ENCODE peak calls at places on chromosome 2, in eight cellular contexts. S is HepG2, I is K562, Y is A549, Q is HCT116, W is GM23338, P is GM12878, O is SK-N-SH. N is an unnamed sample. For H3K4me1, the result is how much of the 10 kb centered on the place peaks cover.

GRCh38 chr2:143545643-143546275 is 416.5 kb downstream of the ARHGAP15 start:
- DNase-seq in S (no peak), I (no peak), Y (no peak), Q (no peak), W (no peak), P (no peak), O (no peak), N (no peak)

GRCh38 chr2:201797175-201797840 is 9.0 kb upstream of the CDK15 start:
- DNase-seq in S (no peak), I (no peak), Y (no peak), Q (no peak), W (no peak), P (no peak), O (no peak), N (peak)

GRCh38 chr2:108923019-108923700 is 65.9 kb downstream of the EDAR start:
- DNase-seq in S (no peak), I (no peak), Y (no peak), Q (peak), W (no peak), P (no peak), O (no peak), N (no peak)

GRCh38 chr2:134391751-134392160 is 137.9 kb downstream of the MGAT5 start:
- DNase-seq in S (no peak), I (no peak), Y (no peak), Q (peak), W (no peak), P (peak), O (no peak), N (no peak)

GRCh38 chr2:70070557-70071268 is 16.6 kb upstream of the PCBP1 start:
- DNase-seq in S (peak), I (peak), Y (peak), Q (peak), W (peak), P (no peak), O (peak), N (peak)

GRCh38 chr2:85804583-85804982 is 50.8 kb downstream of the ATOH8 start:
- DNase-seq in S (no peak), I (peak), Y (peak), Q (no peak), W (peak), P (no peak), O (peak), N (no peak)

GRCh38 chr2:12296915-12297314 is 419.8 kb upstream of the TRIB2 start:
- DNase-seq in S (no peak), I (peak), Y (no peak), Q (no peak), W (no peak), P (no peak), O (no peak), N (no peak)

GRCh38 chr2:88500691-88501090 is 48.2 kb upstream of the FOXI3 start:
- DNase-seq in S (no peak), I (no peak), Y (peak), Q (no peak), W (no peak), P (no peak), O (no peak), N (no peak)

GRCh38 chr2:86414996-86415395 is 26.2 kb upstream of the KDM3A start:
- DNase-seq in S (no peak), I (no peak), Y (no peak), Q (no peak), W (no peak), P (no peak), O (no peak), N (no peak)

GRCh38 chr2:45089554-45090261 is 80.5 kb upstream of the SIX2 start:
- DNase-seq in S (no peak), I (no peak), Y (no peak), Q (no peak), W (no peak), P (no peak), O (no peak), N (no peak)

GRCh38 chr2:25895620-25896019 is 17.3 kb upstream of the ASXL2 start:
- DNase-seq in S (no peak), I (no peak), Y (no peak), Q (no peak), W (peak), P (no peak), O (no peak), N (no peak)

GRCh38 chr2:162057426-162057825 is 16.6 kb downstream of the DPP4 start:
- DNase-seq in S (no peak), I (no peak), Y (no peak), Q (no peak), W (no peak), P (no peak), O (no peak), N (no peak)

GRCh38 chr2:200408428-200409311 is 101.2 kb downstream of the KCTD18 start:
- DNase-seq in S (peak), I (peak), Y (peak), Q (peak), W (no peak), P (no peak), O (no peak), N (peak)

GRCh38 chr2:88709117-88709739 is 17.8 kb downstream of the RPIA start:
- DNase-seq in S (no peak), I (no peak), Y (no peak), Q (no peak), W (no peak), P (no peak), O (no peak), N (no peak)

GRCh38 chr2:139031722-139032121 is 251.5 kb upstream of the NXPH2 start:
- DNase-seq in S (peak), I (no peak), Y (peak), Q (peak), W (peak), P (peak), O (peak), N (no peak)

GRCh38 chr2:2326653-2327052 is 4.4 kb downstream of the MYT1L start:
- DNase-seq in S (no peak), I (no peak), Y (no peak), Q (no peak), W (no peak), P (no peak), O (no peak), N (no peak)

GRCh38 chr2:200751786-200752185 is 59.9 kb upstream of the BZW1 start:
- DNase-seq in S (no peak), I (no peak), Y (no peak), Q (no peak), W (no peak), P (no peak), O (no peak), N (no peak)

GRCh38 chr2:69559696-69560482 is 83.7 kb downstream of the AAK1 start:
- DNase-seq in S (peak), I (peak), Y (peak), Q (peak), W (peak), P (no peak), O (peak), N (peak)

GRCh38 chr2:202592580-202592979 is 42.2 kb upstream of the FAM117B start:
- DNase-seq in S (no peak), I (no peak), Y (no peak), Q (no peak), W (no peak), P (no peak), O (no peak), N (no peak)

GRCh38 chr2:120818441-120818920 is 82.8 kb downstream of the GLI2 start:
- DNase-seq in S (no peak), I (no peak), Y (peak), Q (no peak), W (no peak), P (no peak), O (no peak), N (no peak)

GRCh38 chr2:224287533-224287932 is 114.4 kb downstream of the FAM124B start:
- DNase-seq in S (no peak), I (no peak), Y (no peak), Q (no peak), W (no peak), P (no peak), O (no peak), N (no peak)

GRCh38 chr2:37080231-37080630 is 3.9 kb downstream of the HEATR5B start:
- DNase-seq in S (no peak), I (no peak), Y (no peak), Q (no peak), W (no peak), P (no peak), O (peak), N (no peak)

GRCh38 chr2:227241005-227241404 is 76.6 kb downstream of the COL4A3 start:
- DNase-seq in S (no peak), I (no peak), Y (no peak), Q (no peak), W (no peak), P (no peak), O (no peak), N (no peak)

GRCh38 chr2:236128321-236128720 is 39.9 kb downstream of the GBX2 start:
- DNase-seq in S (no peak), I (no peak), Y (no peak), Q (no peak), W (no peak), P (no peak), O (no peak), N (no peak)

GRCh38 chr2:10658041-10658913 is 31.5 kb downstream of the NOL10 start:
- DNase-seq in S (no peak), I (no peak), Y (no peak), Q (peak), W (no peak), P (no peak), O (no peak), N (no peak)

GRCh38 chr2:122635649-122636496 is 880.4 kb downstream of the TSN start:
- DNase-seq in S (no peak), I (no peak), Y (no peak), Q (no peak), W (no peak), P (no peak), O (no peak), N (no peak)

GRCh38 chr2:118509319-118510016 is 338.0 kb downstream of the EN1 start:
- DNase-seq in S (no peak), I (no peak), Y (no peak), Q (no peak), W (no peak), P (no peak), O (no peak), N (no peak)

GRCh38 chr2:30611572-30611971 is 164.5 kb downstream of the LCLAT1 start:
- DNase-seq in S (no peak), I (no peak), Y (no peak), Q (no peak), W (no peak), P (no peak), O (no peak), N (no peak)

GRCh38 chr2:44100351-44100750 is 68.3 kb upstream of the PPM1B start:
- DNase-seq in S (peak), I (no peak), Y (peak), Q (peak), W (no peak), P (no peak), O (no peak), N (no peak)

GRCh38 chr2:228083131-228083530 is 98.4 kb downstream of the SPHKAP start:
- DNase-seq in S (no peak), I (no peak), Y (no peak), Q (no peak), W (no peak), P (no peak), O (no peak), N (no peak)

GRCh38 chr2:31397099-31397498 is 17.4 kb downstream of the XDH start:
- DNase-seq in S (no peak), I (no peak), Y (no peak), Q (no peak), W (no peak), P (no peak), O (no peak), N (no peak)

DNA sequence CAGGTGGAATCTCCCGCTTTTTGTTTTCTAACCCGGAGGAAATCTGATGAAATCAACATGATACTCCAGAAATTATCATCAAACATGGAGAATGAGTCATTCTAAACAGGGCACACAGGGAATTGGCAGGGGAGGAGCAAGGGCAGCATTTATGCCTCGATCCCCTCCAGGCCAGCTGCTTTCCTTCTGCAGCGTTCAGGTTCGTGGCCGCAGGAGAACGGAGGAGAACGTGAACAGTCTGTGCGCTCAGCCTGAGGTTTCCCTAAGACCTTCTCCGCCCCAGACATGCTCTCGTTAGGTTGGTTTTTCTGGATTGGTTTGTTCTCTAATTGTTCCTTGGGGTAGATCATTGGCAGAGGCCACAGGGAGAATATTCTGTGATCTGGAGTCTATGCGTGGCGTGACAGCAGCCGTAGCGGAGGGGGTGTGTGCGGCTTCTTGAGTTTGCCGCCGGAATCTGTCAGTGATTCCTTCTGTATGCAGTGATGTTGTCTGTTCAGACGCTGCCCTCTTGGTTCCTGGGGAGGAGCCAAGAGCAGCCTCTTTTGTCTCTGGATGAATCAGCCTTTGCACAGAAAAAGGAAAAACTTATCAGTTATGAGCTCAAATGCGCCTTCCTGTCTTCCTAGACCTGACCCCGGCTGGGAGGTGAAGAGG is 75.9 kb downstream of the SH3BP4 start:
- DNase-seq in S (no peak), I (no peak), Y (peak), Q (no peak), W (no peak), P (no peak), O (no peak), N (no peak)
- H3K4me1 ChIP-seq in S (under half), I (under half), Y (half or more), Q (half or more), W (under half), P (under half), O (under half), N (half or more)

GRCh38 chr2:176569574-176569973 is 300.3 kb downstream of the MTX2 start:
- DNase-seq in S (no peak), I (no peak), Y (no peak), Q (no peak), W (no peak), P (no peak), O (peak), N (no peak)
- TF ChIP-seq REST in S (no peak), I (no peak), Y (no peak), Q (no peak), W (no peak), P (no peak), O (no peak), N (no peak)

DNA sequence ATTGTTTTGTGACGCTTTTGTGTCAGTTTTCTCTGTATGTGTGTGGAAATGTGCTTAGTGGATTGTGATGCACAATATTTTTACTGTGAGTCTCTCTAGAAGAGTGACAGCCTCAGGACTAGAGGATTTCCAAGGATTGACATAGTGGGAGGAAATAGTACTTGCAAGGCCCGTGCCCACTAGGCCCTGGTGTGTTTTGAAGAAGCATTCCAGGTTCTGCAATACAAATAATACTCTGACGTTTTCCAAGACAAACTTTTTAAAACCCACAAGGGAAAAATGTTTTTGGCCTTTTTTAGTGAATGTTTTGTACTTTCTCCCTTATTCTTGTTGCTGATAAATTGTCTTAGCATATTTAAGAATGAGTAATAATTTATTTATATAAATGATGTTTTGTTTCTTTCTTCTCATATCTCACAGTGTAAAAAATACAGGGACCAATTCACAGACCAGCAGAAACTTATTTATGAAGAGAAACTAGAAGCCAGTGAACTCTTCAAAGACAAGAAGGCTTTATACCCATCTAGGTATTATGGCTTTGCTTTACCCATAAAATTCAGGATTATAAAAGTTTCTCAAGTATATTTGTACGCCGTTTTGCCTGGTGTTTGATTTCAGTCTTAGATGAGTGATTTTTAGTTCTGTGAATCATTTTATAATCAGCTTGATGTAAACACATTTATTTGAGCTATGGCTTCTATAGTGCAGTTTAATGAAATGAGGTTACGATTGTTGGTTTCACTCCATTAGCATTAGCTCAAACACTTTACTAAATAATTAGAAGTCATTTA is 165.6 kb downstream of the MYO1B start:
- DNase-seq in S (no peak), I (no peak), Y (no peak), Q (no peak), W (no peak), P (no peak), O (no peak), N (no peak)
- H3K27ac ChIP-seq in S (no peak), I (no peak), Y (no peak), Q (no peak), W (no peak), P (no peak), O (no peak), N (no peak)

GRCh38 chr2:27959496-27959895 is 69.0 kb downstream of the BABAM2 start:
- DNase-seq in S (peak), I (no peak), Y (peak), Q (no peak), W (no peak), P (no peak), O (no peak), N (no peak)
- H3K4me1 ChIP-seq in S (under half), I (under half), Y (half or more), Q (under half), W (under half), P (under half), O (under half), N (under half)

GRCh38 chr2:27154990-27155615 is 6.3 kb downstream of the TCF23 start:
- DNase-seq in S (no peak), I (no peak), Y (no peak), Q (no peak), W (no peak), P (no peak), O (no peak), N (no peak)

GRCh38 chr2:27154481-27154880 is 5.7 kb downstream of the TCF23 start:
- DNase-seq in S (no peak), I (no peak), Y (no peak), Q (no peak), W (no peak), P (no peak), O (no peak), N (no peak)

GRCh38 chr2:27150639-27151230 is 1.9 kb downstream of the TCF23 start:
- DNase-seq in S (no peak), I (no peak), Y (no peak), Q (no peak), W (no peak), P (no peak), O (no peak), N (no peak)

GRCh38 chr2:27152102-27152795 is 3.4 kb downstream of the TCF23 start:
- DNase-seq in S (peak), I (peak), Y (peak), Q (no peak), W (peak), P (no peak), O (no peak), N (no peak)

DNA sequence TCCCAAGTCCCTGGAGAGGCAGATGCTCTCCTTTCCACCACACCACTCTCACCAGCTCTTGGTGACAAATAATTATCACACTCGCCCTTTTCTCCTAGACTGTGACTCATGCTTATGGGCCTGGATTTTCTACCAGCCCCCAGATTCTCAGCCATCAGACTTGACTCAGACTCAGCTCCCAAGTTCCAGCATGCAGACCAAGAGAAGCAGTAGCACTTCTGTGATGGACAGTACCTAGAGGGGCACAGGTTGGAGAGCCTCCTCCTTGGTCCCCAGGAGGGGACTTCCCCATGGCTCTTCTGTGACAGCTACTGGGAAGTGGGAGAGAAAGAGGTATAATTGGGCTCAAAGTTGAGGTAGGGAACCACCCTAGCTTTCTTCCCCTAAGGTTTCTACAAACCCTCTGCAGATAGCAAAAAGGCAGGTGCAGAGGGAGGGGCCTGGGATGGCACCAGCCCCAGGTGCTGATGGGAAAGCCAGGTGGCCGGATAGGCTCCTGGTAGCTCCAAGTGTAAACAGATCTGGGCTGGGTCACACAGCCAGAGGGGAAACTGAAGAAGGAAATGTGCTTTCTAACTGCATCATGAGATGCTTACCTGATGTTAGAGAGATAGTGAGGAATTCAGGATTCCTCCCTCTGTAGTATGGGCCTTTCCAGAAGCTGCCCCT is 4.1 kb downstream of the TCF23 start:
- DNase-seq in S (no peak), I (no peak), Y (no peak), Q (no peak), W (no peak), P (no peak), O (no peak), N (no peak)
- TF ChIP-seq REST in S (no peak), I (no peak), Y (no peak), Q (no peak), W (no peak), P (no peak), O (no peak), N (no peak)

GRCh38 chr2:66985901-66986300 is 411.2 kb upstream of the ETAA1 start:
- DNase-seq in S (no peak), I (no peak), Y (no peak), Q (no peak), W (no peak), P (no peak), O (no peak), N (no peak)
- H3K27ac ChIP-seq in S (no peak), I (no peak), Y (no peak), Q (no peak), W (no peak), P (no peak), O (peak), N (no peak)

DNA sequence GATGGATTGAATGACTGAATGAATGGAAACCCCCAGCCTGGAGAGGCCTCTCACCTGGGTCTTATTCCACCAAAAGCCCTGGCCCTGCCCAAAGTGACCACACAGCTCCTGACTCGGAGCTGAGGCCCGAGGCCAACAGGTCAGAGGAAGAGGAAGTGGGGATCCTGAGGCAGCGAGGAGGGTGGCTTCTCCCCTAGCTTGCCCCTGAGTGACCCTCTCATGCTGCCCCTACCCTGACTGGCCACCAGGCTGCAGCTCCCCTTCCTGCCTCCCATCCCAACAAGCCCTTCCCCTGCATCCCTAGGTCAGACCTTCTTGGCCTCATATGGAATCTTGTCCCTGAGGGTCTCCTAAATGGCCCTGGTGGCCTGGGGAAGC is 134.6 kb upstream of the HDAC4 start:
- DNase-seq in S (no peak), I (no peak), Y (no peak), Q (no peak), W (no peak), P (no peak), O (no peak), N (no peak)
- H3K4me1 ChIP-seq in S (under half), I (under half), Y (under half), Q (under half), W (under half), P (under half), O (under half), N (under half)